ENCODE peak calls at places on chromosomes 11 and 22, in eight cellular contexts. V is mesendoderm, K is spleen, G is pancreas, A is HAP-1, Q is right lobe of liver, H is transverse colon, D is mucosa of descending colon. E is an unnamed sample.

GRCh38 chr22:20653795-20654342 is 120.0 kb upstream of the SERPIND1 start:
- DNase-seq in D (no peak), K (no peak), H (no peak), A (no peak), Q (no peak), V (no peak), G (no peak), E (no peak)

GRCh38 chr22:19892249-19892879 is 37.7 kb upstream of the GNB1L start:
- DNase-seq in V (no peak), D (no peak), Q (no peak), K (no peak), G (no peak), A (no peak), H (no peak), E (no peak)

GRCh38 chr22:19789828-19790227 is 29.2 kb downstream of the TBX1 start:
- DNase-seq in A (no peak), G (no peak), H (no peak), K (peak; percentile 24), D (no peak), V (no peak), Q (peak; percentile 5), E (no peak)

GRCh38 chr11:70364198-70364597 is 34.1 kb upstream of the CTTN start:
- DNase-seq in V (no peak), K (no peak), G (no peak), A (no peak), D (no peak), Q (no peak), H (no peak), E (no peak)

GRCh38 chr22:32957093-32957835 is 100.9 kb downstream of the SYN3 start:
- DNase-seq in G (no peak), Q (no peak), K (no peak), H (no peak), V (no peak), D (no peak), A (no peak), E (no peak)

GRCh38 chr11:75524576-75525432 is 937 bp downstream of the GDPD5 start:
- DNase-seq in D (peak; percentile 39), A (peak; percentile 79), V (peak; percentile 47), K (peak; percentile 86), Q (no peak), H (peak; percentile 33), G (peak; percentile 73), E (no peak)

GRCh38 chr22:20430641-20431519 is 6.7 kb downstream of the SCARF2 start:
- DNase-seq in V (peak; percentile 85), A (no peak), G (peak; percentile 80), H (peak; percentile 57), K (peak; percentile 89), Q (no peak), D (peak; percentile 52), E (peak; percentile 56)

GRCh38 chr11:135075740-135076139 is 663.7 kb upstream of the B3GAT1 start:
- DNase-seq in K (peak; percentile 81), H (peak; percentile 32), G (no peak), A (peak; percentile 86), V (peak; percentile 84), D (peak; percentile 60), Q (no peak), E (no peak)

GRCh38 chr22:30356392-30357230 is at the start of the genes CCDC157 and SF3A1:
- DNase-seq in K (peak; percentile 98), A (peak; percentile 94), H (peak; percentile 90), V (peak; percentile 97), G (peak; percentile 95), D (peak; percentile 90), Q (peak; percentile 94), E (peak; percentile 95)

GRCh38 chr11:45394294-45395085 is 108.3 kb upstream of the SYT13 start:
- DNase-seq in H (no peak), Q (peak; percentile 96), A (no peak), V (no peak), K (no peak), G (no peak), D (no peak), E (no peak)

GRCh38 chr22:38959574-38959973 is 2.2 kb downstream of the APOBEC3A start:
- DNase-seq in A (no peak), V (no peak), H (no peak), G (no peak), Q (peak; percentile 36), D (no peak), K (peak; percentile 47), E (no peak)

GRCh38 chr22:38957808-38958207 is 399 bp downstream of the APOBEC3A start:
- DNase-seq in H (no peak), A (no peak), V (no peak), K (no peak), G (no peak), D (no peak), Q (no peak), E (no peak)

GRCh38 chr22:38957046-38957770 is at the start of gene APOBEC3A:
- DNase-seq in K (peak; percentile 86), D (peak; percentile 80), V (no peak), Q (peak; percentile 58), A (no peak), G (no peak), H (peak; percentile 82), E (no peak)

GRCh38 chr22:38956551-38956950 is 858 bp upstream of the APOBEC3A start:
- DNase-seq in A (no peak), G (no peak), D (no peak), V (no peak), K (peak; percentile 72), H (no peak), Q (peak; percentile 50), E (no peak)

DNA sequence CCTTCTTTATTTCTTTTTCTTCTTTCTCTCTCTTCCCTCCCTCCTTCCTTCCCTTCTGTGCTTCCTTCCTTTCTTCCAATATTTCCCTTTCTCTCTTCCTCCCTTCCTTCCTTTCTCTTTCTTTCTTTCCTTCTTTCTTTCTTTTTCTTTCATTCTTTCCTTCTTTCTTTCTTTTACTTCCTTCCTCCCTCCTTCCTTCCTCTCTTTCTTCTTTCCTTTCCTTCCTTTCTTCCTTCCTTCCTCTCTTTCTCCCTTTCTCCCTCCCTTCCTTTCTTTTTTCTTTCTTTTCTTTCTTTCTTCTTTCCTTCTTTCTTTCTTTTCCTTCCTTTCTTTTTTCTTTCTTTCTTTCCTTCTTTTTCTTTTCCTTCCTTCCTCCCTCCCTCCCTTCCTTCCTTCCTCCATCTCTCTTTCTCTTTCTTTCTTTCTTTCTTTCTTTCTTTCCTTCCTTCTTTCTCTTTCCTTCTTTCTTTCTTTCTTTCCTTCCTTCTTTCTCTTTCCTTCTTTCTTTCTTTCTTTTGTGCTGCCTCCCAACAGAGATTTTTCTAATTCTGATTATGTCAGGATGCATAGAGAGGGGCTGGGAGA is 1.0 kb downstream of the APOBEC3A start:
- DNase-seq in Q (no peak), K (no peak), A (no peak), G (no peak), V (no peak), H (no peak), D (no peak), E (no peak)
- H3K4me1 ChIP-seq in Q (no peaks in the 10 kb centered on the region), K (peaks cover 51% of the 10 kb centered on the region), A (no peaks in the 10 kb centered on the region), G (peaks cover 6% of the 10 kb centered on the region), V (no peaks in the 10 kb centered on the region), H (peaks cover 8% of the 10 kb centered on the region), D (peaks cover 7% of the 10 kb centered on the region), E (no peaks in the 10 kb centered on the region)

GRCh38 chr11:82899191-82899820 is 924 bp downstream of the PRCP start:
- DNase-seq in G (no peak), D (peak; percentile 14), A (peak; percentile 37), V (peak; percentile 28), K (no peak), H (no peak), Q (no peak), E (no peak)
- H3K4me3 ChIP-seq in G (peak overlapping the region; percentile 41), D (no peak overlapping the region), A (peak overlapping the region; percentile 60), V (peak overlapping the region; percentile 61), K (peak overlapping the region; percentile 66), H (peak overlapping the region; percentile 65), Q (peak overlapping the region; percentile 63), E (peak overlapping the region; percentile 57)

GRCh38 chr11:65540290-65541092 is 15.6 kb downstream of the SCYL1 start:
- DNase-seq in D (peak; percentile 96), Q (peak; percentile 94), G (peak; percentile 95), H (peak; percentile 97), K (peak; percentile 99), A (peak; percentile 90), V (peak; percentile 94), E (peak; percentile 92)

GRCh38 chr11:65538915-65539374 is 14.1 kb downstream of the SCYL1 start:
- DNase-seq in Q (no peak), D (no peak), K (peak; percentile 81), H (no peak), G (no peak), A (no peak), V (peak; percentile 59), E (no peak)

GRCh38 chr11:65538232-65538914 is 13.5 kb downstream of the SCYL1 start:
- DNase-seq in V (no peak), A (no peak), H (no peak), K (peak; percentile 87), Q (no peak), D (no peak), G (no peak), E (no peak)

GRCh38 chr11:65541093-65542010 is 16.5 kb downstream of the SCYL1 start:
- DNase-seq in Q (no peak), G (no peak), V (no peak), K (no peak), D (no peak), H (no peak), A (no peak), E (no peak)

DNA sequence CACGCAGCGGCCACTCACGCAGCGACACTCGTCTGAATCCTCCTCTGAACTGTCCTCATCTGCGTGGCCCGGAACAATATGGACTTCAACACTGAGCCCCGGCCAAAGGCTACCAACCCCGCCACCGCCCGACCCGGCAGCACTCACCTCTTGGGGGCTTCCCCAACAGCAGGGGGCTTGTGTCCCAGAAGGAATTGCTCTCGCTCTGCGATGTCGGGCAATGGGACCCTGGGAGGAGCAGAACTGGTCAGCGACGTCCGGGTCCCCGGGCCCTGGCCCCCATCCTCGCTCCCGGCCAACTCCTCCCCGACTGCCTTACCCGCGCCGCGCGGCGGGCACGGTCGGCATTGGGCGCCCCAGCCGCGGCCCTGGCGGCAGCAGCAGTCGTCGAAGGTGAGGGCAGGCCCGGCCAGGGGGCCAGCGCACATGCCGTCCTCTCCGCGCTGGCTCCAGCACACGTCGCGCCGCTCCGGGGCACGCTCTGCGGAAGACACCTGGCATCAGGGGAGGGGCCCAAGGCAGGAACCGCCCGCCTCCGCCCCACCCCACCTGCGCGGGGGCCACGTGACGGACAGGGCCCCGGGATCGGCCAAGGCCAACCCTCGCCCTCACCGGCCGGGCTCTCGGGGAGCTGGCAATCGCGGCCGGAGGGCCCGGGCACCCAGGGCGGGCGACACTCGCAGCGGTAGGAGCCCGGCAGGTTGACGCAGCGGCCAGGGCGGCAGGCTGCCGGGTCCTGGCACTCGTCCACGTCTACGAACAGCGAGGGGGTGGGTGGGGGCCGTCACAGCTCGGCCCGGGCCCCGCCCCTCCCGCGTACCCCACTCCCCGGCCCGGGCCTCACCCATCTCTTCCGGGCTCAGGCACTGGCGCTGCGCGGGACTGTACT is 14.8 kb downstream of the SCYL1 start:
- DNase-seq in G (peak; percentile 89), A (no peak), V (peak; percentile 57), Q (no peak), K (no peak), D (peak; percentile 86), H (peak; percentile 89), E (no peak)
- H3K4me1 ChIP-seq in G (peaks cover 11% of the 10 kb centered on the region), A (no peaks in the 10 kb centered on the region), V (peaks cover 3% of the 10 kb centered on the region), Q (peaks cover 16% of the 10 kb centered on the region), K (peaks cover 58% of the 10 kb centered on the region), D (peaks cover 17% of the 10 kb centered on the region), H (peaks cover 15% of the 10 kb centered on the region), E (peaks cover 11% of the 10 kb centered on the region)

DNA sequence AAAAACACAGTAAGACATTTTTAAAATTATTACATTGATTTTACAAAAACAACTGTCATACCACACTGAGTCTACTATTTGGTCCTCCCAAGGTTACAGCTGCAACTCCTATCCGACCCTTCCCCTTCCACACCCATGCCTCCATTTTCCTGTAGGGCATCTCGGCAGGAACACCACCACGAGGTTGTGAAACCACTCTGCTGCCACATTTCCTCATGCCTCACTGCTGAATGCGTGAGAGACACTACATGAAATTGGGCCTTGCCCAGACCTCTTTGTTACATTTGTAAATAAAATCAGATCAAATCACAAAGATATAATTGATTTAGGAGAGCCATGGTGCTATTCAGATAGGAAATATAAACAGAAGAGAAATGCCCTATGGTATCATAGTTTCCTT is 2.0 kb downstream of the ARHGAP32 start:
- DNase-seq in V (peak; percentile 33), H (peak; percentile 13), G (no peak), Q (no peak), K (no peak), D (peak; percentile 27), A (no peak), E (no peak)
- H3K4me3 ChIP-seq in V (no peak overlapping the region), H (no peak overlapping the region), G (no peak overlapping the region), Q (no peak overlapping the region), K (no peak overlapping the region), D (no peak overlapping the region), A (no peak overlapping the region), E (no peak overlapping the region)